ENCODE peak calls at places on chromosomes 4 and X, in eight cellular contexts. One of them, this sample, is unnamed.

GRCh38 chr4:5084911-5085475 is 33.7 kb downstream of the STK32B start:
- DNase-seq in fibroblast of lung: no peak
- DNase-seq in mesendoderm: no peak
- DNase-seq in lower lobe of right lung: no peak
- DNase-seq in GM23248: peak
- DNase-seq in stomach: no peak
- DNase-seq in effector memory CD4-positive, alpha-beta T cell: no peak
- DNase-seq in Karpas-422: no peak
- DNase-seq in this sample: peak

GRCh38 chr4:36235306-36235705 is 9.0 kb downstream of the ARAP2 start:
- DNase-seq in fibroblast of lung: no peak
- DNase-seq in mesendoderm: peak
- DNase-seq in lower lobe of right lung: no peak
- DNase-seq in GM23248: no peak
- DNase-seq in stomach: no peak
- DNase-seq in effector memory CD4-positive, alpha-beta T cell: no peak
- DNase-seq in Karpas-422: no peak
- DNase-seq in this sample: peak

GRCh38 chrX:134478374-134478773 is 18.4 kb downstream of the HPRT1 start:
- DNase-seq in fibroblast of lung: no peak
- DNase-seq in mesendoderm: peak
- DNase-seq in lower lobe of right lung: no peak
- DNase-seq in GM23248: no peak
- DNase-seq in stomach: no peak
- DNase-seq in effector memory CD4-positive, alpha-beta T cell: no peak
- DNase-seq in Karpas-422: no peak
- DNase-seq in this sample: no peak

GRCh38 chrX:133185938-133186337 is 32.2 kb downstream of the TFDP3 start:
- DNase-seq in fibroblast of lung: no peak
- DNase-seq in mesendoderm: no peak
- DNase-seq in lower lobe of right lung: no peak
- DNase-seq in GM23248: no peak
- DNase-seq in stomach: no peak
- DNase-seq in effector memory CD4-positive, alpha-beta T cell: no peak
- DNase-seq in Karpas-422: no peak
- DNase-seq in this sample: peak

GRCh38 chrX:104854188-104854587 is 288.2 kb downstream of the IL1RAPL2 start:
- DNase-seq in fibroblast of lung: no peak
- DNase-seq in mesendoderm: no peak
- DNase-seq in lower lobe of right lung: no peak
- DNase-seq in GM23248: no peak
- DNase-seq in stomach: no peak
- DNase-seq in effector memory CD4-positive, alpha-beta T cell: no peak
- DNase-seq in Karpas-422: no peak
- DNase-seq in this sample: peak

GRCh38 chrX:72057331-72057730 is 74.4 kb downstream of the RTL5 start:
- DNase-seq in fibroblast of lung: no peak
- DNase-seq in mesendoderm: no peak
- DNase-seq in lower lobe of right lung: no peak
- DNase-seq in GM23248: no peak
- DNase-seq in stomach: no peak
- DNase-seq in effector memory CD4-positive, alpha-beta T cell: no peak
- DNase-seq in Karpas-422: no peak
- DNase-seq in this sample: no peak

GRCh38 chr4:88841635-88842034 is 144.0 kb upstream of the NAP1L5 start:
- DNase-seq in fibroblast of lung: no peak
- DNase-seq in mesendoderm: no peak
- DNase-seq in lower lobe of right lung: no peak
- DNase-seq in GM23248: peak
- DNase-seq in stomach: no peak
- DNase-seq in effector memory CD4-positive, alpha-beta T cell: no peak
- DNase-seq in Karpas-422: no peak
- DNase-seq in this sample: no peak

GRCh38 chr4:105184316-105184988 is 37.8 kb downstream of the TET2 start:
- DNase-seq in fibroblast of lung: no peak
- DNase-seq in mesendoderm: no peak
- DNase-seq in lower lobe of right lung: no peak
- DNase-seq in GM23248: no peak
- DNase-seq in stomach: no peak
- DNase-seq in effector memory CD4-positive, alpha-beta T cell: no peak
- DNase-seq in Karpas-422: no peak
- DNase-seq in this sample: peak

GRCh38 chr4:1202526-1203378 is 30.4 kb upstream of the SPON2 start:
- DNase-seq in fibroblast of lung: no peak
- DNase-seq in mesendoderm: no peak
- DNase-seq in lower lobe of right lung: no peak
- DNase-seq in GM23248: no peak
- DNase-seq in stomach: peak
- DNase-seq in effector memory CD4-positive, alpha-beta T cell: no peak
- DNase-seq in Karpas-422: no peak
- DNase-seq in this sample: no peak

GRCh38 chrX:143648705-143649104 is 12.8 kb upstream of the SLITRK4 start:
- DNase-seq in fibroblast of lung: no peak
- DNase-seq in mesendoderm: peak
- DNase-seq in lower lobe of right lung: peak
- DNase-seq in GM23248: no peak
- DNase-seq in stomach: no peak
- DNase-seq in effector memory CD4-positive, alpha-beta T cell: no peak
- DNase-seq in Karpas-422: no peak
- DNase-seq in this sample: no peak
- H3K27ac ChIP-seq in fibroblast of lung: no peak
- H3K27ac ChIP-seq in mesendoderm: no peak
- H3K27ac ChIP-seq in lower lobe of right lung: no peak
- H3K27ac ChIP-seq in GM23248: no peak
- H3K27ac ChIP-seq in stomach: no peak
- H3K27ac ChIP-seq in effector memory CD4-positive, alpha-beta T cell: no peak
- H3K27ac ChIP-seq in Karpas-422: no peak
- H3K27ac ChIP-seq in this sample: no peak

GRCh38 chr4:184409502-184409901 is 64.8 kb downstream of the IRF2 start:
- DNase-seq in fibroblast of lung: no peak
- DNase-seq in mesendoderm: no peak
- DNase-seq in lower lobe of right lung: no peak
- DNase-seq in GM23248: no peak
- DNase-seq in stomach: no peak
- DNase-seq in effector memory CD4-positive, alpha-beta T cell: no peak
- DNase-seq in Karpas-422: no peak
- DNase-seq in this sample: no peak

GRCh38 chr4:184406915-184407314 is 67.4 kb downstream of the IRF2 start:
- DNase-seq in fibroblast of lung: no peak
- DNase-seq in mesendoderm: no peak
- DNase-seq in lower lobe of right lung: no peak
- DNase-seq in GM23248: no peak
- DNase-seq in stomach: peak
- DNase-seq in effector memory CD4-positive, alpha-beta T cell: no peak
- DNase-seq in Karpas-422: no peak
- DNase-seq in this sample: peak

GRCh38 chr4:184408021-184408710 is 66.2 kb downstream of the IRF2 start:
- DNase-seq in fibroblast of lung: peak
- DNase-seq in mesendoderm: no peak
- DNase-seq in lower lobe of right lung: no peak
- DNase-seq in GM23248: peak
- DNase-seq in stomach: no peak
- DNase-seq in effector memory CD4-positive, alpha-beta T cell: no peak
- DNase-seq in Karpas-422: no peak
- DNase-seq in this sample: no peak

GRCh38 chr4:184409911-184410692 is 64.2 kb downstream of the IRF2 start:
- DNase-seq in fibroblast of lung: no peak
- DNase-seq in mesendoderm: no peak
- DNase-seq in lower lobe of right lung: no peak
- DNase-seq in GM23248: no peak
- DNase-seq in stomach: no peak
- DNase-seq in effector memory CD4-positive, alpha-beta T cell: peak
- DNase-seq in Karpas-422: no peak
- DNase-seq in this sample: no peak

DNA sequence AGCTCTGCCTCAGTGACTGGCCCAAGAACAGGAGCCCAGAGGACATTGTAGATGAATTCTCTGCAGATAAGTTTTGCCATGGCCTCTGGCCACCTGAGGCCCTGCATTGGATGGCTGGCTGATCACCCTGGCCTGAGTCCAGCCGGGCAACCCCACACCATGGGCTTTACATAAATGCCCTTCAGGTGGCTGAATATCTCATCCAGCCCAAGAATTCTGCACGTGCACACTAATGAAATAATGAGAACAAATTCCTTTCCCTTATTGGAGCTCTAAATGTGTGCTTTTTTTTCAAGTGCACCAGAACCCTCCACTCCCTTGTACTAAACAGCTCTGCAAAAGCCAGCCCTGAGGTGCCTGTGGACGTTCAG is 65.7 kb downstream of the IRF2 start:
- DNase-seq in fibroblast of lung: no peak
- DNase-seq in mesendoderm: no peak
- DNase-seq in lower lobe of right lung: no peak
- DNase-seq in GM23248: no peak
- DNase-seq in stomach: no peak
- DNase-seq in effector memory CD4-positive, alpha-beta T cell: no peak
- DNase-seq in Karpas-422: no peak
- DNase-seq in this sample: no peak
- H3K27ac ChIP-seq in fibroblast of lung: no peak
- H3K27ac ChIP-seq in mesendoderm: no peak
- H3K27ac ChIP-seq in lower lobe of right lung: no peak
- H3K27ac ChIP-seq in GM23248: no peak
- H3K27ac ChIP-seq in stomach: no peak
- H3K27ac ChIP-seq in effector memory CD4-positive, alpha-beta T cell: no peak
- H3K27ac ChIP-seq in Karpas-422: no peak
- H3K27ac ChIP-seq in this sample: no peak

DNA sequence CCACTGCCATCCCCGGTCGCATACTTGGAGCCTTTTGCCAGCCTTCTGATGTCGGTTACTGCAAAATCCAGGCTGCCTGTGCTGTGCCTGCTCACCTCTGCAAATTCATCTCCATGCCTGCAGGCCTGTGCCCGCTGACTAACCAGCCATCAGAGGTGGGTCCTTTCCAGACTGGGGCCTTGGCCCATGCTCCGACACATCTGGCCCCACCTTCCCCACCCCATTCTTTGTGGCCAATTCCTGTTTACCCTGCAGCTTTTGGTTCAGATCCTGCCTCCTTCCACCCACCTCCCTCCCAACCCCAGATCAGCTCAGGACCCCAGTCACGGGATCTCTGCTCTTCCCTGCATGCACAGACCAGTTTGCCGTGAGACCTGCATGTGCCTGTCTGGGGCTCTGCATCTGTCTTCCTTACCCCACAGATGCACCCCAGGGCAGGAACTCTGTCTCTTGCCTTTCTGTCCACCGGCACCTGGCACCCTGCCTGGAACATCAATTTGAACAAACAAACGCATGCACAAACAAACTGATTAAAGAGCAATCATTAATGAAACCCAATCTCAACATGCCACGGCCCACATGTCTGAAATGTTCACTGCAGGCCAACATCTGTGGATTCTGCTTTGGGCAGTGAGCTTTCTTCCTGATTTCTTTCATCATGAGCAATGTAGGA is 112.8 kb upstream of the PSAPL1 start:
- DNase-seq in fibroblast of lung: no peak
- DNase-seq in mesendoderm: no peak
- DNase-seq in lower lobe of right lung: peak
- DNase-seq in GM23248: no peak
- DNase-seq in stomach: no peak
- DNase-seq in effector memory CD4-positive, alpha-beta T cell: no peak
- DNase-seq in Karpas-422: no peak
- DNase-seq in this sample: peak
- H3K27ac ChIP-seq in fibroblast of lung: no peak
- H3K27ac ChIP-seq in mesendoderm: no peak
- H3K27ac ChIP-seq in lower lobe of right lung: no peak
- H3K27ac ChIP-seq in GM23248: no peak
- H3K27ac ChIP-seq in stomach: no peak
- H3K27ac ChIP-seq in effector memory CD4-positive, alpha-beta T cell: no peak
- H3K27ac ChIP-seq in Karpas-422: no peak
- H3K27ac ChIP-seq in this sample: peak

GRCh38 chr4:182745268-182745667 is 171.9 kb downstream of the DCTD start:
- DNase-seq in fibroblast of lung: no peak
- DNase-seq in mesendoderm: no peak
- DNase-seq in lower lobe of right lung: no peak
- DNase-seq in GM23248: no peak
- DNase-seq in stomach: no peak
- DNase-seq in effector memory CD4-positive, alpha-beta T cell: no peak
- DNase-seq in Karpas-422: no peak
- DNase-seq in this sample: peak

GRCh38 chr4:182743815-182744214 is 173.4 kb downstream of the DCTD start:
- DNase-seq in fibroblast of lung: no peak
- DNase-seq in mesendoderm: no peak
- DNase-seq in lower lobe of right lung: no peak
- DNase-seq in GM23248: no peak
- DNase-seq in stomach: no peak
- DNase-seq in effector memory CD4-positive, alpha-beta T cell: no peak
- DNase-seq in Karpas-422: no peak
- DNase-seq in this sample: no peak

GRCh38 chr4:182736207-182736606 is 181.0 kb downstream of the DCTD start:
- DNase-seq in fibroblast of lung: no peak
- DNase-seq in mesendoderm: no peak
- DNase-seq in lower lobe of right lung: no peak
- DNase-seq in GM23248: no peak
- DNase-seq in stomach: no peak
- DNase-seq in effector memory CD4-positive, alpha-beta T cell: no peak
- DNase-seq in Karpas-422: no peak
- DNase-seq in this sample: peak

GRCh38 chr4:182738283-182739047 is 178.7 kb downstream of the DCTD start:
- DNase-seq in fibroblast of lung: peak
- DNase-seq in mesendoderm: no peak
- DNase-seq in lower lobe of right lung: no peak
- DNase-seq in GM23248: peak
- DNase-seq in stomach: no peak
- DNase-seq in effector memory CD4-positive, alpha-beta T cell: no peak
- DNase-seq in Karpas-422: no peak
- DNase-seq in this sample: peak

GRCh38 chr4:182741054-182741453 is 176.1 kb downstream of the DCTD start:
- DNase-seq in fibroblast of lung: no peak
- DNase-seq in mesendoderm: no peak
- DNase-seq in lower lobe of right lung: no peak
- DNase-seq in GM23248: no peak
- DNase-seq in stomach: no peak
- DNase-seq in effector memory CD4-positive, alpha-beta T cell: no peak
- DNase-seq in Karpas-422: no peak
- DNase-seq in this sample: no peak
- H3K27ac ChIP-seq in fibroblast of lung: no peak
- H3K27ac ChIP-seq in mesendoderm: no peak
- H3K27ac ChIP-seq in lower lobe of right lung: no peak
- H3K27ac ChIP-seq in GM23248: no peak
- H3K27ac ChIP-seq in stomach: no peak
- H3K27ac ChIP-seq in effector memory CD4-positive, alpha-beta T cell: no peak
- H3K27ac ChIP-seq in Karpas-422: no peak
- H3K27ac ChIP-seq in this sample: no peak